ENCODE peak calls at places on chromosomes 12 and 14, in four cellular contexts. W, J, K and O are unnamed samples.

GRCh38 chr12:48924617-48925217 is 575 bp downstream of the FKBP11 start:
- DNase-seq in J (peak; percentile 70), W (no peak), K (peak; percentile 78), O (peak; percentile 49)

GRCh38 chr12:124569375-124570148 is 2.1 kb upstream of the NCOR2 start:
- DNase-seq in K (no peak), W (no peak), J (peak; percentile 44), O (no peak)

GRCh38 chr12:107461222-107461980 is 224.2 kb upstream of the PWP1 start:
- DNase-seq in K (no peak), W (no peak), J (no peak), O (no peak)

GRCh38 chr14:95564060-95564459 is 29.2 kb downstream of the GLRX5 start:
- DNase-seq in J (peak; percentile 54), W (peak; percentile 4), K (no peak), O (no peak)

GRCh38 chr12:67364228-67364627 is 95.1 kb downstream of the CAND1 start:
- DNase-seq in J (no peak), K (no peak), W (no peak), O (no peak)

GRCh38 chr12:19778111-19778688 is 338.9 kb downstream of the AEBP2 start:
- DNase-seq in W (no peak), J (no peak), K (peak; percentile 75), O (no peak)

GRCh38 chr14:98622208-98623051 is 649.6 kb downstream of the BCL11B start:
- DNase-seq in J (no peak), K (no peak), W (no peak), O (no peak)

GRCh38 chr12:39581592-39581991 is 38.0 kb downstream of the ABCD2 start:
- DNase-seq in W (no peak), J (no peak), K (peak; percentile 29), O (no peak)

GRCh38 chr12:7113389-7113871 is 4.4 kb upstream of the C1RL start:
- DNase-seq in W (no peak), J (peak; percentile 32), K (peak; percentile 43), O (no peak)

GRCh38 chr12:59283012-59283411 is 312.8 kb upstream of the SLC16A7 start:
- DNase-seq in K (no peak), W (no peak), J (no peak), O (no peak)

GRCh38 chr14:80681651-80682050 is 259.9 kb downstream of the CEP128 start:
- DNase-seq in K (no peak), W (no peak), J (no peak), O (no peak)

GRCh38 chr12:94983321-94983720 is 20.2 kb downstream of the NDUFA12 start:
- DNase-seq in K (no peak), J (no peak), W (no peak), O (no peak)

GRCh38 chr14:21089271-21089670 is 9.2 kb downstream of the ZNF219 start:
- DNase-seq in J (no peak), K (no peak), W (no peak), O (no peak)

GRCh38 chr14:31159682-31160296 is 47.8 kb downstream of the HECTD1 start:
- DNase-seq in W (no peak), K (no peak), J (no peak), O (no peak)

GRCh38 chr12:94714378-94714777 is 64.0 kb upstream of the TMCC3 start:
- DNase-seq in J (no peak), K (peak; percentile 95), W (peak; percentile 87), O (no peak)

GRCh38 chr14:67943947-67944346 is 124.4 kb downstream of the RAD51B start:
- DNase-seq in W (peak; percentile 46), J (peak; percentile 65), K (peak; percentile 85), O (peak; percentile 69)

GRCh38 chr12:54135621-54136027 is 53.2 kb downstream of the SMUG1 start:
- DNase-seq in K (no peak), W (no peak), J (no peak), O (no peak)

GRCh38 chr12:27779837-27780611 is at the start of the genes KLHL42 and MANSC4:
- DNase-seq in J (peak; percentile 86), K (peak; percentile 63), W (peak; percentile 27), O (peak; percentile 62)
- TF ChIP-seq POLR2A in J (peak; percentile 26), K (peak; percentile 70), W (peak; percentile 28), O (no peak)

GRCh38 chr12:13002301-13003097 is 2.4 kb upstream of the HEBP1 start:
- DNase-seq in W (no peak), K (no peak), J (no peak), O (no peak)
- H3K4me3 ChIP-seq in W (no peak overlapping the region), K (no peak overlapping the region), J (peak overlapping the region; percentile 58), O (peak overlapping the region; percentile 95)

DNA sequence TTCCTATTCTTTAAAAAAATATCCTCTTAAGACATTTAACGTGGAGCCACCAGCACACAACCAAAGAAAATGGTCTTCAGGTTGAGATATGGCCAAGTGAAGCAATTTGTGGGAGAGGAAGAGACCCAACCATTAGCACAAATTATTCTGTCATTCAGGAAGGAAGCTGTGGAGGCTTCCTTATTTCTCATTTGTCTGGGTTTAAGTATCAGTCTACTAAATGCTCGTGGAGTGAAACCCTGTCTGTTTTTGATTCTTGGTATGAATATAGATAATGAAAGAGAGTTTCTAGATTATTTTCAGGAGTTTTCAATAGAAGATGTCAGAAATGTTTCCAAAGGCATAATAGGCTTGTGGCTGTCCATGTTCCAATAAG is 125.1 kb downstream of the GPR65 start:
- DNase-seq in W (no peak), K (no peak), J (no peak), O (no peak)
- H3K27ac ChIP-seq in W (no peak overlapping the region), K (peak overlapping the region; percentile 11), J (no peak overlapping the region), O (peak overlapping the region; percentile 58)

GRCh38 chr12:131620946-131621681 is 89.8 kb upstream of the SFSWAP start:
- DNase-seq in W (no peak), J (peak; percentile 26), K (no peak), O (no peak)
- TF ChIP-seq POLR2A in W (no peak), J (no peak), K (no peak), O (no peak)

DNA sequence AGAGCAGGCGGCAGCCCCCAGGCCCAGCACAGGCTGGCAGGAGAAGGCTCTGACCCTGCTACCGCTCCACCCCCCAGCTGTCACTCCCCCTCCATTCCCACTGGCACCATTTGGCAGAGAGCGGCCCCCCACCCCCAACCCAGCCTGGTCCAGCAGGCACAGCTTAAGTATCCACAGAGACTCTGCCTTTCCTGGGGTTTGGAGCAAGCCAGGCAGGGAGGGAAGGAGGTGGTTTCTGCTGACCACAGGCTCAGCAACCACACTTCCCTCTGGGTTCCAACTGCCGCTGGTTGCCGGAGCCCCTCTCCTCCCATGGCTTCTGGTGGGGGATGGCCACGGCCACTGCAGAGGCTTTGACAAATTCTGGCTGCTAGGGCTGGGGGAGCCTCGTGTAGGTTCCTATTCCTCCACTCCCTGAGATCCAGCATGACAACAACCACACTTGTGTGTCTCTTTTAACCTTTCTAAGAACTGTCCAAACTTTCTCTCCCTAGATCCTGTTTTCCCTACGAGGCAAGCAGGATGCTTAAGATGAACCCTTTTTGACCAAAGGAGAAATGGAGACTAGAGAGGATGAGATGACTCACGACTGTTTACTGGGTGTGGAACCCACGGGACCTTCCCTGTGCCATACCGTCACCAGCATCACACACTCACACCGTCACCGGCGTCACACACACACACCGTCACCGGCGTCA is 30.3 kb upstream of the CCND2 start:
- DNase-seq in W (no peak), K (no peak), J (no peak), O (no peak)
- H3K4me3 ChIP-seq in W (no peak overlapping the region), K (no peak overlapping the region), J (no peak overlapping the region), O (no peak overlapping the region)

DNA sequence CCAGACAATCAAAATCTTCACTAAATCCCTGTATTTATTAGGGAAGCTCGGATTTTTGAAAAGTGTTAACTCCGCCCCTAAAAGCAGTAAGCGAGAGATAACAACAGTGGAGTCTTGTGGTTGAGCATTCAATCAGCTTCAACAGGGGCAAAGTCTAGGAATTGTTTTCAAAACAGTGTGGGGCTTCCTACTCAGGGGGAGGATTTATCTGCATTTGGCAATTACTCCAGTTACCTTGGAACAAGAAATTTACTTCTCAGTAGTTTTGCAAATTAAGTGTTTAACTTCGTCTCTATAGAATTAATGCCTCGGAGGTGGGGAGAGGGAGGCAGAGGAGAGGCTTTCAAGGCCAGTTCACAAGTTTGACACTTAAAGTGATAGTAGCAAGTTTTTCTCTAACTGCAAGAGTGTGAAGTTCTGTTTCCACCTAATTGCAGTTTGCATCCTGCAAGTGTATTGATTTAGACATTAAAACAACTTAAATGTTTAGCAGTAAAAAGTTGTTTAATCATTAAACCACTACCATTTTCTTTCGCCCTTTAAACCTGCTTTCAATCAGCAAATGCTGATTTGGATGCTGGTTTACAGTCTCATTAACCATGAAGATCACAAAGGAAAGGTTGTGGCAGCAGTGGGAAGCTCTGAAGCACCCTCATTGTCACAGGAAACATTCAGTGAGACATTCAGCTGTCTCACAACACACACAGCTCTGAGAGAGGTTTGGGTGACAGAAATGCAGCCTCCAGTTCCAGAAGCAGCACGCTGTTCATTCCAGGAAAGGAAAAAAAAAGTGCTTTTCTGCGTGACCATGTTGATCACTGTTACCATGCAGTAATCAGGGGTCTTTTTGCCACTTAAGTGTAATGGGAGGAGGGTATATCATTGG is 102.1 kb downstream of the HMGA2 start:
- DNase-seq in K (no peak), J (no peak), W (no peak), O (no peak)
- H3K27ac ChIP-seq in K (no peak overlapping the region), J (no peak overlapping the region), W (no peak overlapping the region), O (no peak overlapping the region)